ENCODE peak calls at places on chromosomes 13 and 19, in six cellular contexts. One of them, this sample, is unnamed.

GRCh38 chr13:75839418-75839817 is 203.3 kb downstream of the LMO7 start:
- DNase-seq in psoas muscle: no peak
- DNase-seq in lower lobe of right lung: no peak
- DNase-seq in cardiac muscle cell: no peak
- DNase-seq in effector memory CD4-positive, alpha-beta T cell: no peak
- DNase-seq in GM12878: no peak
- DNase-seq in this sample: no peak

GRCh38 chr13:43494206-43494605 is 292.6 kb downstream of the ENOX1 start:
- DNase-seq in psoas muscle: no peak
- DNase-seq in lower lobe of right lung: no peak
- DNase-seq in cardiac muscle cell: no peak
- DNase-seq in effector memory CD4-positive, alpha-beta T cell: no peak
- DNase-seq in GM12878: no peak
- DNase-seq in this sample: no peak

GRCh38 chr19:57708641-57709354 is at the start of gene ZNF154:
- DNase-seq in psoas muscle: peak; percentile 18
- DNase-seq in lower lobe of right lung: peak; percentile 48
- DNase-seq in cardiac muscle cell: peak; percentile 92
- DNase-seq in effector memory CD4-positive, alpha-beta T cell: no peak
- DNase-seq in GM12878: no peak
- DNase-seq in this sample: peak; percentile 40

GRCh38 chr13:25967144-25967543 is 84.7 kb downstream of the SHISA2 start:
- DNase-seq in psoas muscle: no peak
- DNase-seq in lower lobe of right lung: no peak
- DNase-seq in cardiac muscle cell: no peak
- DNase-seq in effector memory CD4-positive, alpha-beta T cell: no peak
- DNase-seq in GM12878: no peak
- DNase-seq in this sample: no peak

GRCh38 chr13:66940113-66940512 is 290.0 kb downstream of the PCDH9 start:
- DNase-seq in psoas muscle: no peak
- DNase-seq in lower lobe of right lung: no peak
- DNase-seq in cardiac muscle cell: no peak
- DNase-seq in effector memory CD4-positive, alpha-beta T cell: no peak
- DNase-seq in GM12878: no peak
- DNase-seq in this sample: no peak

GRCh38 chr19:30102239-30102638 is 160.2 kb downstream of the URI1 start:
- DNase-seq in psoas muscle: no peak
- DNase-seq in lower lobe of right lung: no peak
- DNase-seq in cardiac muscle cell: no peak
- DNase-seq in effector memory CD4-positive, alpha-beta T cell: no peak
- DNase-seq in GM12878: no peak
- DNase-seq in this sample: no peak

GRCh38 chr19:34808566-34808965 is 35.6 kb upstream of the ZNF599 start:
- DNase-seq in psoas muscle: no peak
- DNase-seq in lower lobe of right lung: no peak
- DNase-seq in cardiac muscle cell: no peak
- DNase-seq in effector memory CD4-positive, alpha-beta T cell: no peak
- DNase-seq in GM12878: no peak
- DNase-seq in this sample: no peak

GRCh38 chr13:112740502-112741131 is 50.8 kb downstream of the ATP11A start:
- DNase-seq in psoas muscle: peak; percentile 80
- DNase-seq in lower lobe of right lung: no peak
- DNase-seq in cardiac muscle cell: peak; percentile 60
- DNase-seq in effector memory CD4-positive, alpha-beta T cell: no peak
- DNase-seq in GM12878: no peak
- DNase-seq in this sample: no peak

GRCh38 chr19:53388904-53389303 is 6.0 kb upstream of the ZNF765 start:
- DNase-seq in psoas muscle: no peak
- DNase-seq in lower lobe of right lung: no peak
- DNase-seq in cardiac muscle cell: no peak
- DNase-seq in effector memory CD4-positive, alpha-beta T cell: no peak
- DNase-seq in GM12878: no peak
- DNase-seq in this sample: no peak

GRCh38 chr19:7554990-7555864 is 19.7 kb downstream of the PNPLA6 start:
- DNase-seq in psoas muscle: no peak
- DNase-seq in lower lobe of right lung: peak; percentile 61
- DNase-seq in cardiac muscle cell: peak; percentile 21
- DNase-seq in effector memory CD4-positive, alpha-beta T cell: no peak
- DNase-seq in GM12878: no peak
- DNase-seq in this sample: no peak

GRCh38 chr13:29438772-29439171 is 156.7 kb downstream of the SLC7A1 start:
- DNase-seq in psoas muscle: no peak
- DNase-seq in lower lobe of right lung: no peak
- DNase-seq in cardiac muscle cell: peak; percentile 79
- DNase-seq in effector memory CD4-positive, alpha-beta T cell: no peak
- DNase-seq in GM12878: no peak
- DNase-seq in this sample: no peak

GRCh38 chr13:111212517-111212873 is 97.4 kb downstream of the ARHGEF7 start:
- DNase-seq in psoas muscle: no peak
- DNase-seq in lower lobe of right lung: no peak
- DNase-seq in cardiac muscle cell: no peak
- DNase-seq in effector memory CD4-positive, alpha-beta T cell: no peak
- DNase-seq in GM12878: no peak
- DNase-seq in this sample: no peak

GRCh38 chr13:79775830-79776229 is 294.9 kb downstream of the NDFIP2 start:
- DNase-seq in psoas muscle: no peak
- DNase-seq in lower lobe of right lung: no peak
- DNase-seq in cardiac muscle cell: peak; percentile 81
- DNase-seq in effector memory CD4-positive, alpha-beta T cell: no peak
- DNase-seq in GM12878: no peak
- DNase-seq in this sample: no peak

GRCh38 chr19:49887653-49888477 is 8.8 kb downstream of the IL4I1 start:
- DNase-seq in psoas muscle: no peak
- DNase-seq in lower lobe of right lung: no peak
- DNase-seq in cardiac muscle cell: no peak
- DNase-seq in effector memory CD4-positive, alpha-beta T cell: no peak
- DNase-seq in GM12878: no peak
- DNase-seq in this sample: no peak

GRCh38 chr19:33085570-33086128 is 4.7 kb downstream of the GPATCH1 start:
- DNase-seq in psoas muscle: no peak
- DNase-seq in lower lobe of right lung: no peak
- DNase-seq in cardiac muscle cell: no peak
- DNase-seq in effector memory CD4-positive, alpha-beta T cell: no peak
- DNase-seq in GM12878: no peak
- DNase-seq in this sample: no peak

GRCh38 chr13:59391696-59392095 is 772.0 kb downstream of the DIAPH3 start:
- DNase-seq in psoas muscle: no peak
- DNase-seq in lower lobe of right lung: no peak
- DNase-seq in cardiac muscle cell: peak; percentile 85
- DNase-seq in effector memory CD4-positive, alpha-beta T cell: peak; percentile 2
- DNase-seq in GM12878: peak; percentile 45
- DNase-seq in this sample: peak; percentile 66

GRCh38 chr13:102584423-102584822 is 12.4 kb upstream of the TPP2 start:
- DNase-seq in psoas muscle: no peak
- DNase-seq in lower lobe of right lung: no peak
- DNase-seq in cardiac muscle cell: no peak
- DNase-seq in effector memory CD4-positive, alpha-beta T cell: no peak
- DNase-seq in GM12878: no peak
- DNase-seq in this sample: no peak

GRCh38 chr13:98065468-98065867 is 77.4 kb upstream of the FARP1 start:
- DNase-seq in psoas muscle: no peak
- DNase-seq in lower lobe of right lung: no peak
- DNase-seq in cardiac muscle cell: no peak
- DNase-seq in effector memory CD4-positive, alpha-beta T cell: no peak
- DNase-seq in GM12878: no peak
- DNase-seq in this sample: no peak

GRCh38 chr19:6412111-6412999 is 12.3 kb downstream of the KHSRP start:
- DNase-seq in psoas muscle: no peak
- DNase-seq in lower lobe of right lung: no peak
- DNase-seq in cardiac muscle cell: peak; percentile 67
- DNase-seq in effector memory CD4-positive, alpha-beta T cell: no peak
- DNase-seq in GM12878: no peak
- DNase-seq in this sample: peak; percentile 53

GRCh38 chr13:50911051-50911690 is 1.6 kb downstream of the RNASEH2B start:
- DNase-seq in psoas muscle: no peak
- DNase-seq in lower lobe of right lung: no peak
- DNase-seq in cardiac muscle cell: peak; percentile 59
- DNase-seq in effector memory CD4-positive, alpha-beta T cell: no peak
- DNase-seq in GM12878: no peak
- DNase-seq in this sample: peak; percentile 8

GRCh38 chr13:67224148-67224846 is 5.8 kb downstream of the PCDH9 start:
- DNase-seq in psoas muscle: peak; percentile 71
- DNase-seq in lower lobe of right lung: peak; percentile 77
- DNase-seq in cardiac muscle cell: peak; percentile 86
- DNase-seq in effector memory CD4-positive, alpha-beta T cell: no peak
- DNase-seq in GM12878: no peak
- DNase-seq in this sample: peak; percentile 43

GRCh38 chr13:23140492-23140891 is 40.3 kb upstream of the SGCG start:
- DNase-seq in psoas muscle: no peak
- DNase-seq in lower lobe of right lung: no peak
- DNase-seq in cardiac muscle cell: no peak
- DNase-seq in effector memory CD4-positive, alpha-beta T cell: no peak
- DNase-seq in GM12878: no peak
- DNase-seq in this sample: no peak

GRCh38 chr19:41569481-41570150 is 6.3 kb upstream of the CEACAM21 start:
- DNase-seq in psoas muscle: no peak
- DNase-seq in lower lobe of right lung: no peak
- DNase-seq in cardiac muscle cell: no peak
- DNase-seq in effector memory CD4-positive, alpha-beta T cell: no peak
- DNase-seq in GM12878: no peak
- DNase-seq in this sample: no peak

GRCh38 chr13:79307866-79308298 is 98.2 kb downstream of the RBM26 start:
- DNase-seq in psoas muscle: no peak
- DNase-seq in lower lobe of right lung: no peak
- DNase-seq in cardiac muscle cell: no peak
- DNase-seq in effector memory CD4-positive, alpha-beta T cell: no peak
- DNase-seq in GM12878: no peak
- DNase-seq in this sample: no peak

GRCh38 chr13:61531383-61532065 is 115.9 kb upstream of the PCDH20 start:
- DNase-seq in psoas muscle: no peak
- DNase-seq in lower lobe of right lung: no peak
- DNase-seq in cardiac muscle cell: no peak
- DNase-seq in effector memory CD4-positive, alpha-beta T cell: no peak
- DNase-seq in GM12878: peak; percentile 17
- DNase-seq in this sample: no peak

GRCh38 chr19:4910594-4911273 is 1.4 kb downstream of the UHRF1 start:
- DNase-seq in psoas muscle: peak; percentile 17
- DNase-seq in lower lobe of right lung: no peak
- DNase-seq in cardiac muscle cell: no peak
- DNase-seq in effector memory CD4-positive, alpha-beta T cell: no peak
- DNase-seq in GM12878: no peak
- DNase-seq in this sample: no peak

GRCh38 chr13:70391678-70392077 is 283.4 kb upstream of the KLHL1 start:
- DNase-seq in psoas muscle: no peak
- DNase-seq in lower lobe of right lung: no peak
- DNase-seq in cardiac muscle cell: peak; percentile 22
- DNase-seq in effector memory CD4-positive, alpha-beta T cell: no peak
- DNase-seq in GM12878: no peak
- DNase-seq in this sample: no peak

GRCh38 chr19:6172074-6172863 is 36.8 kb downstream of the ACSBG2 start:
- DNase-seq in psoas muscle: no peak
- DNase-seq in lower lobe of right lung: no peak
- DNase-seq in cardiac muscle cell: no peak
- DNase-seq in effector memory CD4-positive, alpha-beta T cell: no peak
- DNase-seq in GM12878: no peak
- DNase-seq in this sample: no peak

GRCh38 chr19:8461891-8462290 is 17.1 kb downstream of the HNRNPM start:
- DNase-seq in psoas muscle: no peak
- DNase-seq in lower lobe of right lung: no peak
- DNase-seq in cardiac muscle cell: no peak
- DNase-seq in effector memory CD4-positive, alpha-beta T cell: no peak
- DNase-seq in GM12878: no peak
- DNase-seq in this sample: no peak

GRCh38 chr19:54691582-54692293 is 29.0 kb downstream of the LILRB4 start:
- DNase-seq in psoas muscle: no peak
- DNase-seq in lower lobe of right lung: no peak
- DNase-seq in cardiac muscle cell: no peak
- DNase-seq in effector memory CD4-positive, alpha-beta T cell: no peak
- DNase-seq in GM12878: no peak
- DNase-seq in this sample: no peak

GRCh38 chr19:51471527-51471926 is 6.8 kb upstream of the CEACAM18 start:
- DNase-seq in psoas muscle: no peak
- DNase-seq in lower lobe of right lung: no peak
- DNase-seq in cardiac muscle cell: no peak
- DNase-seq in effector memory CD4-positive, alpha-beta T cell: no peak
- DNase-seq in GM12878: no peak
- DNase-seq in this sample: no peak

GRCh38 chr19:3186891-3187661 is 1.3 kb downstream of the NCLN start:
- DNase-seq in psoas muscle: no peak
- DNase-seq in lower lobe of right lung: no peak
- DNase-seq in cardiac muscle cell: no peak
- DNase-seq in effector memory CD4-positive, alpha-beta T cell: no peak
- DNase-seq in GM12878: no peak
- DNase-seq in this sample: no peak

GRCh38 chr19:3189702-3190469 is 4.2 kb downstream of the NCLN start:
- DNase-seq in psoas muscle: no peak
- DNase-seq in lower lobe of right lung: no peak
- DNase-seq in cardiac muscle cell: no peak
- DNase-seq in effector memory CD4-positive, alpha-beta T cell: no peak
- DNase-seq in GM12878: no peak
- DNase-seq in this sample: no peak

GRCh38 chr19:3186377-3186688 is 603 bp downstream of the NCLN start:
- DNase-seq in psoas muscle: no peak
- DNase-seq in lower lobe of right lung: no peak
- DNase-seq in cardiac muscle cell: peak; percentile 24
- DNase-seq in effector memory CD4-positive, alpha-beta T cell: no peak
- DNase-seq in GM12878: no peak
- DNase-seq in this sample: peak; percentile 36

GRCh38 chr19:3188627-3189596 is 3.2 kb downstream of the NCLN start:
- DNase-seq in psoas muscle: no peak
- DNase-seq in lower lobe of right lung: peak; percentile 75
- DNase-seq in cardiac muscle cell: no peak
- DNase-seq in effector memory CD4-positive, alpha-beta T cell: no peak
- DNase-seq in GM12878: no peak
- DNase-seq in this sample: no peak

GRCh38 chr19:3187662-3188511 is 2.2 kb downstream of the NCLN start:
- DNase-seq in psoas muscle: no peak
- DNase-seq in lower lobe of right lung: no peak
- DNase-seq in cardiac muscle cell: no peak
- DNase-seq in effector memory CD4-positive, alpha-beta T cell: no peak
- DNase-seq in GM12878: no peak
- DNase-seq in this sample: no peak
- H3K4me3 ChIP-seq in psoas muscle: no peak overlapping the region
- H3K4me3 ChIP-seq in lower lobe of right lung: peak overlapping the region; percentile 98
- H3K4me3 ChIP-seq in cardiac muscle cell: no peak overlapping the region
- H3K4me3 ChIP-seq in effector memory CD4-positive, alpha-beta T cell: no peak overlapping the region
- H3K4me3 ChIP-seq in GM12878: peak overlapping the region; percentile 76
- H3K4me3 ChIP-seq in this sample: no peak overlapping the region

GRCh38 chr19:36604656-36605100 is 435 bp upstream of the ZNF382 start:
- DNase-seq in psoas muscle: peak; percentile 68
- DNase-seq in lower lobe of right lung: peak; percentile 69
- DNase-seq in cardiac muscle cell: peak; percentile 70
- DNase-seq in effector memory CD4-positive, alpha-beta T cell: peak; percentile 74
- DNase-seq in GM12878: peak; percentile 30
- DNase-seq in this sample: peak; percentile 94
- H3K9me3 ChIP-seq in psoas muscle: peaks cover 36% of the 10 kb centered on the region
- H3K9me3 ChIP-seq in lower lobe of right lung: peaks cover 7% of the 10 kb centered on the region
- H3K9me3 ChIP-seq in cardiac muscle cell: no peaks in the 10 kb centered on the region
- H3K9me3 ChIP-seq in effector memory CD4-positive, alpha-beta T cell: peaks cover 4% of the 10 kb centered on the region
- H3K9me3 ChIP-seq in GM12878: peaks cover 2% of the 10 kb centered on the region
- H3K9me3 ChIP-seq in this sample: no peaks in the 10 kb centered on the region

GRCh38 chr19:44737238-44738160 is 11.0 kb upstream of the BCL3 start:
- DNase-seq in psoas muscle: peak; percentile 48
- DNase-seq in lower lobe of right lung: no peak
- DNase-seq in cardiac muscle cell: no peak
- DNase-seq in effector memory CD4-positive, alpha-beta T cell: no peak
- DNase-seq in GM12878: no peak
- DNase-seq in this sample: no peak
- H3K4me3 ChIP-seq in psoas muscle: no peak overlapping the region
- H3K4me3 ChIP-seq in lower lobe of right lung: no peak overlapping the region
- H3K4me3 ChIP-seq in cardiac muscle cell: no peak overlapping the region
- H3K4me3 ChIP-seq in effector memory CD4-positive, alpha-beta T cell: no peak overlapping the region
- H3K4me3 ChIP-seq in GM12878: no peak overlapping the region
- H3K4me3 ChIP-seq in this sample: no peak overlapping the region

GRCh38 chr13:95025116-95025515 is 276.1 kb downstream of the ABCC4 start:
- DNase-seq in psoas muscle: no peak
- DNase-seq in lower lobe of right lung: no peak
- DNase-seq in cardiac muscle cell: no peak
- DNase-seq in effector memory CD4-positive, alpha-beta T cell: no peak
- DNase-seq in GM12878: no peak
- DNase-seq in this sample: no peak
- H3K9me3 ChIP-seq in psoas muscle: no peaks in the 10 kb centered on the region
- H3K9me3 ChIP-seq in lower lobe of right lung: no peaks in the 10 kb centered on the region
- H3K9me3 ChIP-seq in cardiac muscle cell: no peaks in the 10 kb centered on the region
- H3K9me3 ChIP-seq in effector memory CD4-positive, alpha-beta T cell: no peaks in the 10 kb centered on the region
- H3K9me3 ChIP-seq in GM12878: no peaks in the 10 kb centered on the region
- H3K9me3 ChIP-seq in this sample: no peaks in the 10 kb centered on the region

This sample was measured in CD4-positive, alpha-beta memory T cell.